ENCODE peak calls at places on chromosome 22, in five cellular contexts. Y, I, N, R and F are unnamed samples.

GRCh38 chr22:42803454-42803853 is 53.6 kb downstream of the ARFGAP3 start:
- DNase-seq in I (no peak), Y (no peak), R (no peak), N (no peak), F (no peak)

GRCh38 chr22:30265851-30266444 is 703 bp downstream of the OSM start:
- DNase-seq in Y (peak), N (no peak), R (no peak), I (no peak), F (no peak)

GRCh38 chr22:19817561-19818263 is 37.0 kb downstream of the GNB1L start:
- DNase-seq in I (no peak), R (no peak), N (no peak), Y (no peak), F (no peak)

GRCh38 chr22:20085651-20086050 is 5.6 kb downstream of the DGCR8 start:
- DNase-seq in N (no peak), Y (no peak), I (no peak), R (no peak), F (no peak)

GRCh38 chr22:17997456-17997855 is 26.9 kb downstream of the MICAL3 start:
- DNase-seq in R (no peak), N (no peak), I (peak), Y (no peak), F (no peak)

GRCh38 chr22:20021196-20022181 is 579 bp downstream of the TANGO2 start:
- DNase-seq in N (no peak), R (peak), I (peak), Y (peak), F (no peak)

GRCh38 chr22:41862530-41863266 is 29.8 kb downstream of the SREBF2 start:
- DNase-seq in I (no peak), N (no peak), R (no peak), Y (no peak), F (no peak)

GRCh38 chr22:47420211-47420610 is 657.8 kb downstream of the TBC1D22A start:
- DNase-seq in N (no peak), R (no peak), Y (no peak), I (no peak), F (no peak)

GRCh38 chr22:23115369-23115768 is 26.4 kb downstream of the RSPH14 start:
- DNase-seq in R (no peak), I (no peak), Y (no peak), N (no peak), F (no peak)

GRCh38 chr22:20464096-20464614 is 26.5 kb upstream of the SCARF2 start:
- DNase-seq in I (no peak), Y (no peak), N (no peak), R (no peak), F (no peak)

GRCh38 chr22:20130319-20130718 is 1.3 kb upstream of the ZDHHC8 start:
- DNase-seq in R (no peak), I (peak), N (no peak), Y (peak), F (no peak)

GRCh38 chr22:44587004-44587793 is 89.2 kb upstream of the RTL6 start:
- DNase-seq in I (peak), Y (peak), R (no peak), N (peak), F (no peak)

GRCh38 chr22:44597616-44598015 is 99.6 kb upstream of the RTL6 start:
- DNase-seq in N (no peak), I (no peak), Y (no peak), R (no peak), F (peak)

GRCh38 chr22:43928418-43929307 is 5.1 kb downstream of the PNPLA3 start:
- DNase-seq in I (no peak), N (no peak), Y (no peak), R (no peak), F (no peak)

GRCh38 chr22:46380581-46380980 is 45.1 kb downstream of the TRMU start:
- DNase-seq in R (no peak), N (no peak), I (no peak), Y (no peak), F (no peak)

GRCh38 chr22:46378499-46379300 is 43.2 kb downstream of the TRMU start:
- DNase-seq in N (no peak), I (no peak), R (no peak), Y (no peak), F (no peak)

GRCh38 chr22:46377566-46378498 is 42.3 kb downstream of the TRMU start:
- DNase-seq in N (no peak), R (no peak), Y (no peak), I (peak), F (no peak)

GRCh38 chr22:46380069-46380468 is 44.6 kb downstream of the TRMU start:
- DNase-seq in Y (no peak), I (no peak), N (no peak), R (no peak), F (no peak)

DNA sequence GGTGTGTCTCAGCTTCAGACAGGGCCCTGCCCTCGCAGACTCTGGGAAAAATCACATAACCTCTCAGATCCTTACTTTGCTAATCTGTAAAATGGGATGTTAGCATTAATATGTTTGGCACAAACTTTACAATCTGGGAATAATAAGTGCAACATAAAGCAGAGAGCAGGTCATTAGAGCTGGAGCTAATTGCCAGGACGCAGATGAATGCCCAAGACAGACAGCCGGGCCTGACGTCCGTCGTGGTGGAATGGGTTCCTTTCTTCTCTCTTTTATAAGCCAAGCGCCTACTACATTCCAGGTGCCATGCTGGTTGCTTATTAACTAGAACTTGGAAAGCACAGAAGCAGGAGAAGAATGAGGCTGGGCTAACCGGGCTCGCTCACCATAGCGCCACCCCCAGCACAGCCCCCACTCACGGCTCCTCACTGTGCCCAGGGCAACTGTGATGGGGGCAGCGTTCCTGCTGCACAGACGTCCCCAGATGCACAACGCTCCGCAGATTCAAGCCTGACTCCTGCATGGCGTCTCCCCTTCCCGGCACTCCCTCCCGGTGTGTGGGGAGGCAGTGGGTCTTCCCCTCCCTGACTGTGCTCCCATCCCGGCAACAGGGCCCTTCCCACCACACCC is 43.9 kb downstream of the TRMU start:
- DNase-seq in Y (no peak), R (no peak), N (no peak), I (no peak), F (no peak)
- TF ChIP-seq CTCF in Y (no peak), R (no peak), N (no peak), I (no peak), F (no peak)

GRCh38 chr22:50302564-50302963 is 4.9 kb downstream of the PLXNB2 start:
- DNase-seq in N (no peak), I (no peak), Y (no peak), R (no peak), F (no peak)
- H3K4me3 ChIP-seq in N (no peak), I (no peak), Y (no peak), R (no peak), F (no peak)

GRCh38 chr22:35804421-35804820 is 86.7 kb downstream of the APOL5 start:
- DNase-seq in N (no peak), Y (no peak), I (no peak), R (no peak), F (no peak)
- TF ChIP-seq CTCF in N (no peak), Y (no peak), I (no peak), R (no peak), F (no peak)

DNA sequence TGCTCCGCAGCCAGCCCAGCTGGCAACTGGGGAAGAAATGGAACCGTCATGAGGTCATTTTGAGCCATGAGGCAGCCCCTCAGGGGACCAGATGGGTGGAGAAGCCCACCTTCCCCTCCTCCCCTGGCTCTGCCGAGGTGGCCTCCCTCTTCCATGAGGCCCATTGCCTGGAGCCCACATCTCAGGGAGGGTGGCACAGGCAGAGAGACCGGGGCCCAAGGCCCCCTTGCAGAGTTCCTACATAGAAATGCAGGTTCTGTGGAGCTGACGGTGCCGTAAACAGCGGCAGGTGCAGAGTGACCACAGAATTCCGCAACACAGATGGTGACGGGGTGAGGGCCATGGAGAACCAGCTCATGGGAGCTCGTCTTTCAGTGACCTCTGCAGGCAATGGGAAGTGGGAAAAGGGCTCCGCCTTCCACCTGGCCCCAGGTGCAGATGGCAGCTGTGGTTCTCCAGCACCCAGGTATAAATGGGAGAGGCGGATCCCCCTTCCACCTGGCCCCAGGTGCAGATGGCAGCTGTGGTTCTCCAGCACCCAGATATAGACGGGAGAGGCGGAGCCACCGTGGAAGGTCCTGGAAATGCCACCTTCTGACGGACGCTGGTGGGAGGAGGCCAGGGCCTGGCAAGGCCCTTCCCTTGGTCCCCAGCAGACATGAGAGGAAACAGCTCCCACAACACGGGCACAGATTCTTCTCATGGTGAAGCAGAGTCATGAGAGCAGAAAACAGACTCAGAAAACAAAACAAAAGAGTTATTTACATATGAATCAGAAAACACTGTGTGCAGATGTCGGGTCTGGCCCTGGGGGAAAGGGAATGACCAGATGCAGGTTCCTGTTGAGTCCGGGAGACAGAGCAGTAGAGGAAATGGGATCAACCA is 765.3 kb downstream of the BRD1 start:
- DNase-seq in Y (no peak), N (no peak), I (no peak), R (no peak), F (no peak)
- H3K4me3 ChIP-seq in Y (no peak), N (no peak), I (no peak), R (no peak), F (no peak)

GRCh38 chr22:39215430-39216142 is 29.2 kb downstream of the PDGFB start:
- DNase-seq in R (no peak), N (no peak), Y (no peak), I (no peak), F (no peak)
- TF ChIP-seq CTCF in R (peak), N (peak), Y (peak), I (peak), F (peak)

DNA sequence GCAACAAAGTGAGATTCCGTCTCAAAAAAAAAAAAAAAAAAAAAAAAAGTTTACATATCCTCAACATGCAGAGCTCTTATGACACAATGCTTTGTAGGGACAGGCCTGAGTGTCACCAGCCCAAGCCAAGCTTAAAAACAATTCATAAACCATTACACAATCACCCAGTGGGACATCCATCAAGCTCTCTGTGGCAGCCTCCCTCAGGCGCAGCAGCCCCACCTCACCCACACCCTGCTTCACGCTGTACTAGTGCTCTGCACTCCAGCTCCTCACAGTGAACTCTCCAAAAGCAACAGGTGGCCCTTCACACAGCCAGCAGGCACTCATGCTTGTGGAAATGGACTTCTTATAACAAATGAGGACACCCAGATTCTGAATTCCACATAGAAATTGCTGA is 3.5 kb upstream of the FOXRED2 start:
- DNase-seq in I (peak), Y (no peak), R (no peak), N (no peak), F (no peak)
- H3K4me3 ChIP-seq in I (no peak), Y (no peak), R (no peak), N (no peak), F (no peak)

GRCh38 chr22:33274214-33274828 is 216.1 kb upstream of the SYN3 start:
- DNase-seq in R (no peak), Y (peak), I (no peak), N (no peak), F (no peak)
- TF ChIP-seq CTCF in R (peak), Y (peak), I (no peak), N (peak), F (peak)

DNA sequence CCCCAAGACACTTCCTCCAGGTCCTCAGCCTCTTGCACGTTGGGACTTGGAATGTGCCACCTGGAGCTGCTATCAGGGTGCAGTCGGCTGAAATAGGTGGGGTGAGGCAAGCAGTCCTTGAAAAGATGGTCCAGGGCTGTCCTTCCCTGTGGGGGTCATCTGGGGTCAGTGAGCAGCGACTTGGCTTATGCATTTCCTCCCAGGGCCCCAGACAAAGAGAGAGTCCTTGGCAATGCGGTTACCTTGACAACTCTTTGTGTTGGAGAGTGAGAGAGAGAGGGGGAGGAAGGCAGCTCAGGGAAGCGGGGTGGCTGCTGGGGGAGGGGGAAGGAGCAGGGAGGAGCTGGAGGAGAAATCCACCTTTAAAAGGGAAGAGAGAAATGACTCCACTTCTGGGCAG is 93.8 kb downstream of the MIAT start:
- DNase-seq in I (no peak), Y (no peak), N (no peak), R (no peak), F (no peak)
- H3K4me3 ChIP-seq in I (no peak), Y (no peak), N (no peak), R (no peak), F (no peak)